ENCODE peak calls at places on chromosome 19, in nine cellular contexts. K is cardiac muscle cell, U is thoracic aorta, X is mucosa of descending colon, E is endothelial cell, N is GM12878, S is progenitor cell of endocrine pancreas, T is AG09319, H is heart right ventricle. C is an unnamed sample.
A peak's percentile ranks its signal among the peaks of the same experiment; 100 is the strongest.

GRCh38 chr19:46866407-46867132 is 5.8 kb downstream of the ARHGAP35 start:
- DNase-seq in T (no peak), X (no peak), N (no peak), U (no peak), H (no peak), E (no peak), K (peak; percentile 24), S (no peak), C (no peak)

GRCh38 chr19:35601971-35602370 is 10.6 kb upstream of the HAUS5 start:
- DNase-seq in T (no peak), K (no peak), E (no peak), H (no peak), U (no peak), S (no peak), N (no peak), X (no peak), C (no peak)

GRCh38 chr19:17243854-17244617 is 1.7 kb downstream of the NR2F6 start:
- DNase-seq in H (peak; percentile 72), X (peak; percentile 75), U (no peak), T (no peak), K (peak; percentile 58), S (peak; percentile 60), E (peak; percentile 42), N (no peak), C (no peak)

GRCh38 chr19:16771618-16772017 is 52.0 kb downstream of the NWD1 start:
- DNase-seq in N (peak; percentile 16), E (peak; percentile 80), X (peak; percentile 51), T (peak; percentile 57), K (peak; percentile 88), U (peak; percentile 78), S (peak; percentile 72), H (peak; percentile 80), C (peak; percentile 83)

GRCh38 chr19:51018745-51019543 is 565 bp downstream of the KLK10 start:
- DNase-seq in E (peak; percentile 36), H (no peak), K (peak; percentile 44), U (no peak), T (no peak), S (no peak), X (no peak), N (no peak), C (no peak)

GRCh38 chr19:12806242-12807131 is at the start of gene RNASEH2A:
- DNase-seq in K (peak; percentile 94), X (peak; percentile 93), N (no peak), U (no peak), T (peak; percentile 69), S (peak; percentile 75), E (peak; percentile 89), H (peak; percentile 89), C (peak; percentile 88)

GRCh38 chr19:19181614-19182013 is 10.3 kb downstream of the BORCS8 start:
- DNase-seq in K (no peak), T (no peak), H (no peak), U (no peak), S (no peak), X (no peak), E (no peak), N (no peak), C (no peak)

GRCh38 chr19:18306903-18307681 is 15.8 kb downstream of the LSM4 start:
- DNase-seq in E (no peak), H (no peak), N (no peak), T (no peak), X (no peak), K (no peak), U (no peak), S (no peak), C (no peak)

GRCh38 chr19:49662011-49662410 is 3.6 kb downstream of the IRF3 start:
- DNase-seq in S (no peak), E (no peak), N (no peak), T (no peak), H (no peak), K (no peak), U (no peak), X (no peak), C (no peak)

GRCh38 chr19:1445932-1446712 is 3.8 kb upstream of the APC2 start:
- DNase-seq in N (no peak), X (no peak), T (no peak), S (no peak), U (no peak), K (peak; percentile 74), E (peak; percentile 52), H (no peak), C (peak; percentile 76)

GRCh38 chr19:3146677-3147100 is 10.9 kb downstream of the GNA15 start:
- DNase-seq in T (no peak), U (no peak), H (no peak), N (no peak), E (peak; percentile 61), K (no peak), S (peak; percentile 43), X (peak; percentile 64), C (no peak)

GRCh38 chr19:46428278-46429141 is at the start of gene PNMA8C:
- DNase-seq in K (peak; percentile 72), T (no peak), N (no peak), E (peak; percentile 75), H (peak; percentile 61), S (peak; percentile 34), U (peak; percentile 66), X (peak; percentile 58), C (no peak)

GRCh38 chr19:9958451-9958850 is 22.1 kb upstream of the OLFM2 start:
- DNase-seq in N (no peak), T (peak; percentile 91), E (no peak), S (no peak), K (no peak), H (no peak), U (no peak), X (no peak), C (no peak)

GRCh38 chr19:39483141-39483540 is 2.5 kb downstream of the TIMM50 start:
- DNase-seq in E (no peak), K (no peak), N (no peak), T (no peak), X (no peak), U (no peak), S (no peak), H (no peak), C (no peak)

GRCh38 chr19:44002566-44003460 is at the start of gene ZNF230:
- DNase-seq in X (peak; percentile 84), H (peak; percentile 96), S (peak; percentile 74), T (peak; percentile 80), U (peak; percentile 77), N (peak; percentile 89), E (peak; percentile 81), K (peak; percentile 97), C (peak; percentile 79)

GRCh38 chr19:44007473-44007872 is 4.7 kb downstream of the ZNF230 start:
- DNase-seq in N (no peak), S (no peak), X (no peak), H (no peak), T (no peak), K (no peak), E (no peak), U (no peak), C (no peak)

GRCh38 chr19:44005968-44006367 is 3.2 kb downstream of the ZNF230 start:
- DNase-seq in X (no peak), E (no peak), T (no peak), K (no peak), H (no peak), U (no peak), S (no peak), N (no peak), C (no peak)

GRCh38 chr19:44002212-44002565 is 568 bp upstream of the ZNF230 start:
- DNase-seq in U (no peak), S (no peak), X (no peak), E (no peak), N (no peak), T (no peak), H (no peak), K (no peak), C (no peak)

GRCh38 chr19:44003461-44004134 is 841 bp downstream of the ZNF230 start:
- DNase-seq in S (no peak), N (no peak), U (no peak), X (peak; percentile 23), K (peak; percentile 10), H (peak; percentile 15), E (no peak), T (no peak), C (no peak)
- TF ChIP-seq CTCF in S (no peak), N (no peak), U (no peak), X (no peak), K (no peak), H (no peak), E (no peak), T (no peak), C (no peak)

GRCh38 chr19:55098716-55099556 is 18.5 kb downstream of the PPP1R12C start:
- DNase-seq in T (no peak), S (no peak), X (no peak), H (no peak), K (no peak), U (no peak), E (no peak), N (no peak), C (no peak)
- TF ChIP-seq CTCF in T (no peak), S (no peak), X (no peak), H (peak; percentile 28), K (no peak), U (no peak), E (peak; percentile 32), N (no peak), C (no peak)

DNA sequence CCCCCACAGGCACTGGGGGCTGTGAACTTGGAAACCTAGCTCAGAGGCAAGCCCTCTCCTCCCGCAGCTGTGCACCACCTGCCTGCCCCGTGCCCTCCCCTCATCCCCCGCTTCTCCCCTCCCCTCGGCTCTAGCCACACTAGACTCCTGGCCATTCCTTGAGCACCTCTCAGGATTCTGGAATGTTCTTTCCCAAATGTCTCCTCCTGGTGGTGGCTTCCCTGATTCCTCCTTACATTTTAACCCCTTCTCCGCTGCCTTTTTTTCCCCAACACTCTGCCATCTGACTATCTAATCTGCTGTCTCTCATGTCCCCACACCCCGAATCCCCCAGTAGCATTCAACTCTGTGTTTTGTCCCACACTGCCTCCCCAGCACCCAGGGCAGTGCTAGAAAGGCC is 6.7 kb downstream of the NANOS3 start:
- DNase-seq in U (no peak), T (no peak), N (no peak), S (no peak), X (no peak), E (no peak), H (no peak), K (no peak), C (no peak)
- TF ChIP-seq CTCF in U (no peak), T (peak; percentile 6), N (no peak), S (no peak), X (no peak), E (no peak), H (no peak), K (peak; percentile 20), C (no peak)

GRCh38 chr19:32720936-32721250 is 1.3 kb downstream of the TDRD12 start:
- DNase-seq in T (no peak), E (no peak), X (no peak), N (no peak), H (no peak), U (no peak), K (no peak), S (no peak), C (no peak)

GRCh38 chr19:32717496-32717895 is 2.1 kb upstream of the TDRD12 start:
- DNase-seq in H (no peak), E (no peak), S (no peak), K (no peak), N (no peak), U (no peak), T (no peak), X (no peak), C (no peak)

GRCh38 chr19:32720216-32720935 is 809 bp downstream of the TDRD12 start:
- DNase-seq in T (no peak), K (no peak), E (no peak), S (no peak), N (no peak), U (no peak), H (no peak), X (no peak), C (no peak)

GRCh38 chr19:32718286-32718685 is 1.3 kb upstream of the TDRD12 start:
- DNase-seq in U (no peak), K (no peak), N (no peak), S (no peak), H (no peak), E (no peak), X (no peak), T (no peak), C (no peak)

GRCh38 chr19:32719611-32720059 is at the start of gene TDRD12:
- DNase-seq in N (no peak), U (no peak), T (no peak), K (no peak), S (no peak), H (no peak), X (no peak), E (no peak), C (no peak)
- TF ChIP-seq CTCF in N (no peak), U (no peak), T (no peak), K (no peak), S (no peak), H (no peak), X (no peak), E (no peak), C (no peak)

C was measured in mesothelial cell of epicardium.